ENCODE peak calls at places on chromosomes 6 and 20, in five cellular contexts. One of them, this sample, is unnamed.

GRCh38 chr20:11585752-11586352 is 331.8 kb upstream of the BTBD3 start:
- DNase-seq in endodermal cell: no peak
- DNase-seq in aorta: no peak
- DNase-seq in psoas muscle: no peak
- DNase-seq in body of pancreas: no peak
- DNase-seq in this sample: no peak

GRCh38 chr6:56416247-56416646 is 168.9 kb upstream of the COL21A1 start:
- DNase-seq in endodermal cell: no peak
- DNase-seq in psoas muscle: no peak
- DNase-seq in aorta: no peak
- DNase-seq in body of pancreas: no peak
- DNase-seq in this sample: no peak

GRCh38 chr6:131950767-131951575 is at the start of gene CCN2:
- DNase-seq in psoas muscle: peak; percentile 79
- DNase-seq in endodermal cell: peak; percentile 98
- DNase-seq in aorta: peak; percentile 91
- DNase-seq in body of pancreas: peak; percentile 85
- DNase-seq in this sample: peak; percentile 61

GRCh38 chr6:73236147-73236750 is 11.0 kb upstream of the KHDC1L start:
- DNase-seq in psoas muscle: no peak
- DNase-seq in aorta: no peak
- DNase-seq in body of pancreas: no peak
- DNase-seq in endodermal cell: no peak
- DNase-seq in this sample: no peak

GRCh38 chr6:124226396-124226795 is 422.7 kb downstream of the NKAIN2 start:
- DNase-seq in aorta: no peak
- DNase-seq in body of pancreas: no peak
- DNase-seq in psoas muscle: no peak
- DNase-seq in endodermal cell: no peak
- DNase-seq in this sample: no peak

GRCh38 chr6:14384175-14384949 is 266.8 kb downstream of the CD83 start:
- DNase-seq in body of pancreas: no peak
- DNase-seq in psoas muscle: no peak
- DNase-seq in endodermal cell: peak; percentile 71
- DNase-seq in aorta: no peak
- DNase-seq in this sample: no peak

GRCh38 chr6:46491201-46491788 is at the start of gene RCAN2:
- DNase-seq in endodermal cell: peak; percentile 94
- DNase-seq in aorta: peak; percentile 83
- DNase-seq in body of pancreas: peak; percentile 76
- DNase-seq in psoas muscle: peak; percentile 65
- DNase-seq in this sample: peak; percentile 80

GRCh38 chr6:138588805-138589434 is 89.6 kb upstream of the NHSL1 start:
- DNase-seq in body of pancreas: peak; percentile 60
- DNase-seq in endodermal cell: peak; percentile 87
- DNase-seq in psoas muscle: peak; percentile 28
- DNase-seq in aorta: no peak
- DNase-seq in this sample: peak; percentile 12

GRCh38 chr6:33213989-33214335 is 5.7 kb downstream of the RING1 start:
- DNase-seq in aorta: no peak
- DNase-seq in psoas muscle: no peak
- DNase-seq in body of pancreas: no peak
- DNase-seq in endodermal cell: peak; percentile 54
- DNase-seq in this sample: no peak

GRCh38 chr6:106360989-106361430 is 493 bp downstream of the CRYBG1 start:
- DNase-seq in body of pancreas: peak; percentile 29
- DNase-seq in psoas muscle: peak; percentile 12
- DNase-seq in endodermal cell: peak; percentile 81
- DNase-seq in aorta: peak; percentile 47
- DNase-seq in this sample: no peak

GRCh38 chr6:15264902-15265761 is 19.3 kb downstream of the JARID2 start:
- DNase-seq in endodermal cell: no peak
- DNase-seq in aorta: no peak
- DNase-seq in psoas muscle: no peak
- DNase-seq in body of pancreas: no peak
- DNase-seq in this sample: peak; percentile 63

GRCh38 chr6:6512711-6513110 is 75.8 kb upstream of the LY86 start:
- DNase-seq in body of pancreas: no peak
- DNase-seq in endodermal cell: no peak
- DNase-seq in aorta: no peak
- DNase-seq in psoas muscle: no peak
- DNase-seq in this sample: no peak

GRCh38 chr6:107727096-107727757 is 96.9 kb downstream of the SCML4 start:
- DNase-seq in aorta: no peak
- DNase-seq in psoas muscle: no peak
- DNase-seq in body of pancreas: no peak
- DNase-seq in endodermal cell: peak; percentile 36
- DNase-seq in this sample: no peak

GRCh38 chr20:57708694-57709673 is 831 bp downstream of the PMEPA1 start:
- DNase-seq in body of pancreas: peak; percentile 20
- DNase-seq in endodermal cell: no peak
- DNase-seq in psoas muscle: peak; percentile 46
- DNase-seq in aorta: peak; percentile 66
- DNase-seq in this sample: peak; percentile 59

GRCh38 chr20:25525857-25526256 is 59.5 kb downstream of the NINL start:
- DNase-seq in endodermal cell: no peak
- DNase-seq in body of pancreas: no peak
- DNase-seq in aorta: peak; percentile 68
- DNase-seq in psoas muscle: no peak
- DNase-seq in this sample: no peak

GRCh38 chr20:4112490-4113420 is 97.4 kb upstream of the RNF24 start:
- DNase-seq in psoas muscle: peak; percentile 44
- DNase-seq in endodermal cell: no peak
- DNase-seq in aorta: peak; percentile 71
- DNase-seq in body of pancreas: peak; percentile 65
- DNase-seq in this sample: no peak

GRCh38 chr6:170243791-170244291 is 47.0 kb downstream of the DLL1 start:
- DNase-seq in endodermal cell: no peak
- DNase-seq in aorta: peak; percentile 38
- DNase-seq in body of pancreas: peak; percentile 40
- DNase-seq in psoas muscle: no peak
- DNase-seq in this sample: no peak

GRCh38 chr6:33746036-33746600 is 587 bp downstream of the IP6K3 start:
- DNase-seq in endodermal cell: peak; percentile 74
- DNase-seq in aorta: no peak
- DNase-seq in body of pancreas: peak; percentile 25
- DNase-seq in psoas muscle: peak; percentile 86
- DNase-seq in this sample: peak; percentile 93

GRCh38 chr6:95249176-95249575 is 328.2 kb upstream of the MANEA start:
- DNase-seq in body of pancreas: no peak
- DNase-seq in aorta: no peak
- DNase-seq in endodermal cell: no peak
- DNase-seq in psoas muscle: no peak
- DNase-seq in this sample: no peak
- H3K4me1 ChIP-seq in body of pancreas: no peaks in the 10 kb centered on the region
- H3K4me1 ChIP-seq in aorta: no peaks in the 10 kb centered on the region
- H3K4me1 ChIP-seq in endodermal cell: no peaks in the 10 kb centered on the region
- H3K4me1 ChIP-seq in psoas muscle: no peaks in the 10 kb centered on the region
- H3K4me1 ChIP-seq in this sample: no peaks in the 10 kb centered on the region

DNA sequence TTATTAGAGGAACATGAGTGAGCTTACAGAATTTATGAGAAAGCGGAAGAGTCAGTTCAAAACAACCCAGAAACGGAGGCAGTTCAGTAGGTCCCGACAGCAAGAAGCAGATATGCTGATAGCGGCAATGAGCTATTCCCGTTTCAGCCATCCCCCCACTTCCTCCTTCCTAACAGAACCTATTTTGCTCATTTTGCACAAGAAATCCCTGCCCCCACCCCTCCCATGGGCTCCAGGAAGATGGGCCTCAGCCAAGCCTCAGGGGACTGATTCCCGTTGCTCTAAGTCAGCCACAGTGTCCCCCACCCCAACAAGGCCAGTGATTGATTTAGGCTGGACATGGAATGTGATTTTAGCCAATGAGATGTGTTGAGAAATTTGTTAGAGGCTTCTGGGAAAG is 157.5 kb downstream of the CEBPB start:
- DNase-seq in aorta: peak; percentile 79
- DNase-seq in psoas muscle: peak; percentile 36
- DNase-seq in body of pancreas: peak; percentile 85
- DNase-seq in endodermal cell: peak; percentile 43
- DNase-seq in this sample: peak; percentile 28
- H3K4me1 ChIP-seq in aorta: no peaks in the 10 kb centered on the region
- H3K4me1 ChIP-seq in psoas muscle: peaks cover 16% of the 10 kb centered on the region
- H3K4me1 ChIP-seq in body of pancreas: peaks cover 20% of the 10 kb centered on the region
- H3K4me1 ChIP-seq in endodermal cell: no peaks in the 10 kb centered on the region
- H3K4me1 ChIP-seq in this sample: peaks cover 25% of the 10 kb centered on the region

GRCh38 chr6:31581511-31582229 is 554 bp downstream of the LTB start:
- DNase-seq in body of pancreas: no peak
- DNase-seq in endodermal cell: peak; percentile 67
- DNase-seq in aorta: no peak
- DNase-seq in psoas muscle: no peak
- DNase-seq in this sample: no peak
- H3K4me1 ChIP-seq in body of pancreas: peaks cover 40% of the 10 kb centered on the region
- H3K4me1 ChIP-seq in endodermal cell: no peaks in the 10 kb centered on the region
- H3K4me1 ChIP-seq in aorta: no peaks in the 10 kb centered on the region
- H3K4me1 ChIP-seq in psoas muscle: no peaks in the 10 kb centered on the region
- H3K4me1 ChIP-seq in this sample: no peaks in the 10 kb centered on the region

DNA sequence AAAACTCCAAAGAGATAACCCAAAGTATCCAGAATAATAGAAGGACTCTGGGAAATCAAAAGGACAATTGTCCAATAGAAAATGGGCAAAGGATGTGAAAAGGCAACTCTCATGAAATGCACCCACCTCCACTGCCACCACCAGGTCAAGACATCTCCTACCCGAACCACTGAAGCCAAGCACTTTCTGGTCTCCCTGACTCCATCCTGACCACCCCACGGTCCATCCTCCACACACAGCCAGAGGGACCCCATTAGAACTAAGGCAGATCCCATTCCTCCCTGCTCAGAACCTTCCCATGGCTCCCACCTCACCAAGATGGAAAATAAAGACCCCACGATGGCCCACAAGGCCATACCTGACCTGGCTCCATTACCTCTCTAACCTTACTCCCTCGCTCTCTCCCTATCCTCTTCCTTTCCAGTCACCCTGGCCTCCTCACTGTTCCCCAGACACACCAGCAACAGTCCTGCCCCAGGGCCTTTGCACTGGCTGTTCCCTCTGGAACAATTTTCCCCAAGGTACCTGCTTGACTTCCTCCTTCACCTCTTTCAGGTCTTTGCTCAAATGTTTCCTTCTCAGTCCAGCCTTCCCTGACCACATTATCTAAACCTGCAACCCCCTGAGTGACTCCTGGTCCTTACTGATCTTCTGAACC is 108.1 kb downstream of the PREX1 start:
- DNase-seq in aorta: no peak
- DNase-seq in psoas muscle: no peak
- DNase-seq in body of pancreas: no peak
- DNase-seq in endodermal cell: no peak
- DNase-seq in this sample: no peak
- H3K4me1 ChIP-seq in aorta: peaks cover 5% of the 10 kb centered on the region
- H3K4me1 ChIP-seq in psoas muscle: no peaks in the 10 kb centered on the region
- H3K4me1 ChIP-seq in body of pancreas: peaks cover 15% of the 10 kb centered on the region
- H3K4me1 ChIP-seq in endodermal cell: peaks cover 10% of the 10 kb centered on the region
- H3K4me1 ChIP-seq in this sample: peaks cover 29% of the 10 kb centered on the region

GRCh38 chr6:511488-512137 is 120.1 kb downstream of the IRF4 start:
- DNase-seq in endodermal cell: no peak
- DNase-seq in body of pancreas: no peak
- DNase-seq in aorta: no peak
- DNase-seq in psoas muscle: no peak
- DNase-seq in this sample: no peak
- H3K4me1 ChIP-seq in endodermal cell: no peaks in the 10 kb centered on the region
- H3K4me1 ChIP-seq in body of pancreas: no peaks in the 10 kb centered on the region
- H3K4me1 ChIP-seq in aorta: no peaks in the 10 kb centered on the region
- H3K4me1 ChIP-seq in psoas muscle: no peaks in the 10 kb centered on the region
- H3K4me1 ChIP-seq in this sample: no peaks in the 10 kb centered on the region

GRCh38 chr20:5654557-5654956 is 95.6 kb upstream of the SHLD1 start:
- DNase-seq in aorta: no peak
- DNase-seq in psoas muscle: no peak
- DNase-seq in endodermal cell: no peak
- DNase-seq in body of pancreas: no peak
- DNase-seq in this sample: no peak
- H3K4me1 ChIP-seq in aorta: no peaks in the 10 kb centered on the region
- H3K4me1 ChIP-seq in psoas muscle: peaks cover 10% of the 10 kb centered on the region
- H3K4me1 ChIP-seq in endodermal cell: no peaks in the 10 kb centered on the region
- H3K4me1 ChIP-seq in body of pancreas: peaks cover 13% of the 10 kb centered on the region
- H3K4me1 ChIP-seq in this sample: peaks cover 24% of the 10 kb centered on the region

GRCh38 chr20:31605031-31605901 is at the start of gene ID1:
- DNase-seq in body of pancreas: peak; percentile 95
- DNase-seq in endodermal cell: peak; percentile 98
- DNase-seq in psoas muscle: peak; percentile 96
- DNase-seq in aorta: peak; percentile 97
- DNase-seq in this sample: peak; percentile 98

GRCh38 chr20:31607640-31608255 is 2.7 kb downstream of the ID1 start:
- DNase-seq in aorta: no peak
- DNase-seq in psoas muscle: no peak
- DNase-seq in body of pancreas: no peak
- DNase-seq in endodermal cell: no peak
- DNase-seq in this sample: no peak

GRCh38 chr20:31606928-31607639 is 2.0 kb downstream of the ID1 start:
- DNase-seq in psoas muscle: peak; percentile 69
- DNase-seq in body of pancreas: no peak
- DNase-seq in endodermal cell: peak; percentile 90
- DNase-seq in aorta: no peak
- DNase-seq in this sample: peak; percentile 70

GRCh38 chr20:31605902-31606677 is 1.0 kb downstream of the ID1 start:
- DNase-seq in psoas muscle: peak; percentile 37
- DNase-seq in body of pancreas: no peak
- DNase-seq in aorta: no peak
- DNase-seq in endodermal cell: peak; percentile 68
- DNase-seq in this sample: peak; percentile 42

GRCh38 chr20:31606678-31606927 is 1.5 kb downstream of the ID1 start:
- DNase-seq in body of pancreas: no peak
- DNase-seq in aorta: no peak
- DNase-seq in endodermal cell: no peak
- DNase-seq in psoas muscle: no peak
- DNase-seq in this sample: no peak
- H3K4me1 ChIP-seq in body of pancreas: peaks cover 73% of the 10 kb centered on the region
- H3K4me1 ChIP-seq in aorta: no peaks in the 10 kb centered on the region
- H3K4me1 ChIP-seq in endodermal cell: peaks cover 19% of the 10 kb centered on the region
- H3K4me1 ChIP-seq in psoas muscle: peaks cover 26% of the 10 kb centered on the region
- H3K4me1 ChIP-seq in this sample: peaks cover 35% of the 10 kb centered on the region

DNA sequence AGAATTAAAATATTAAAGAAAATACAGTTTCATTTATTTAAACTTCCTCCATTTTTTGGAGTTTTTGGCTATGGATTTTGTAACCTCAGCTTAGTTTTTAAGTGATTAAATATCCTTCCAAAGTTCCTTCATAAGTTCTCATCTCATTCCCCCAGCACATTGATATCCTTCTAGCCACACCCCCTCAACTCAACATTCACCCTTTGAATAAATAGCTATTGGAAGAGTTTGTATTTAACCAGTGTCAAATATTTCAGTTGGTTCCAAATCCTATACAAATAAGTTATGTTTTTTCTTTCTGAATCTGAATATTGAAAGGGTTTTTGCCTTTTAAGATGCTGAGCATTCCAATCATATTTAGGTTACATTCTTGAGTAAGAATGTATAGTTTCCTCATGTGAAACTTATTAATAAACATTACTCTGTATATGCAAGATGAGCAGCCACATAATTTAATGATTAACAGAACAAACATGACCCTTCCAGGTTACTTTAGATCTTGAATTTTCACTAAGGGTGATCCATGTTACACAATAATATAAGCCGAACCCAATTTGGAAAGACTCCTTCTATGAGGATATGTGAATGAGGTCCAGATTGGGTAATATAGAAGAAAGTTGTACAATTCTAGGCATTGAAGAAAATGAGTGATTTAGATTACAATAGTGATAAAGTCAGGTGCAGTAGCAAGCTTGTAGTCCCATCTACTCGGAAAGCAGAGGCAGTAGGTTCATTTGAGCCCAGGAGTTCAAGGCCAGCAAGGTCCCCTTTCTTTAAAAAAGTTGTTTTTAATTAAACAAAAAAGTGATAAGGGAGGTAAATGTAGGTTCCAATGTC is 13.6 kb downstream of the GLYATL3 start:
- DNase-seq in psoas muscle: no peak
- DNase-seq in aorta: no peak
- DNase-seq in endodermal cell: no peak
- DNase-seq in body of pancreas: no peak
- DNase-seq in this sample: no peak
- H3K4me1 ChIP-seq in psoas muscle: no peaks in the 10 kb centered on the region
- H3K4me1 ChIP-seq in aorta: no peaks in the 10 kb centered on the region
- H3K4me1 ChIP-seq in endodermal cell: no peaks in the 10 kb centered on the region
- H3K4me1 ChIP-seq in body of pancreas: peaks cover 13% of the 10 kb centered on the region
- H3K4me1 ChIP-seq in this sample: no peaks in the 10 kb centered on the region